ENCODE peak calls at places on chromosomes 4 and X, in six cellular contexts. One of them, this sample, is unnamed.

GRCh38 chr4:38869511-38869910 is 1.9 kb downstream of the FAM114A1 start:
- DNase-seq in AG09309: no peak
- DNase-seq in activated CD4-positive, alpha-beta T cell treated with anti-CD3 and anti-CD28 coated beads for 24 hours: no peak
- DNase-seq in neuronal stem cell: no peak
- DNase-seq in B cell: no peak
- DNase-seq in tibial artery: no peak
- DNase-seq in this sample: no peak

GRCh38 chrX:69307736-69308135 is 142.5 kb upstream of the PJA1 start:
- DNase-seq in AG09309: no peak
- DNase-seq in activated CD4-positive, alpha-beta T cell treated with anti-CD3 and anti-CD28 coated beads for 24 hours: no peak
- DNase-seq in neuronal stem cell: no peak
- DNase-seq in B cell: no peak
- DNase-seq in tibial artery: no peak
- DNase-seq in this sample: no peak

GRCh38 chr4:110516106-110516922 is 40.4 kb downstream of the ENPEP start:
- DNase-seq in AG09309: no peak
- DNase-seq in activated CD4-positive, alpha-beta T cell treated with anti-CD3 and anti-CD28 coated beads for 24 hours: peak; percentile 51
- DNase-seq in neuronal stem cell: peak; percentile 48
- DNase-seq in B cell: peak; percentile 67
- DNase-seq in tibial artery: peak; percentile 70
- DNase-seq in this sample: peak; percentile 50

GRCh38 chrX:69038188-69038587 is 127.1 kb downstream of the PJA1 start:
- DNase-seq in AG09309: no peak
- DNase-seq in activated CD4-positive, alpha-beta T cell treated with anti-CD3 and anti-CD28 coated beads for 24 hours: no peak
- DNase-seq in neuronal stem cell: no peak
- DNase-seq in B cell: no peak
- DNase-seq in tibial artery: no peak
- DNase-seq in this sample: no peak

GRCh38 chr4:69156913-69157312 is 57.6 kb downstream of the UGT2B11 start:
- DNase-seq in AG09309: no peak
- DNase-seq in activated CD4-positive, alpha-beta T cell treated with anti-CD3 and anti-CD28 coated beads for 24 hours: no peak
- DNase-seq in neuronal stem cell: no peak
- DNase-seq in B cell: no peak
- DNase-seq in tibial artery: no peak
- DNase-seq in this sample: peak; percentile 51

GRCh38 chr4:38788327-38788726 is 5.5 kb upstream of the TLR10 start:
- DNase-seq in AG09309: no peak
- DNase-seq in activated CD4-positive, alpha-beta T cell treated with anti-CD3 and anti-CD28 coated beads for 24 hours: no peak
- DNase-seq in neuronal stem cell: no peak
- DNase-seq in B cell: no peak
- DNase-seq in tibial artery: no peak
- DNase-seq in this sample: no peak

GRCh38 chr4:79413032-79413431 is 5.0 kb upstream of the GK2 start:
- DNase-seq in AG09309: no peak
- DNase-seq in activated CD4-positive, alpha-beta T cell treated with anti-CD3 and anti-CD28 coated beads for 24 hours: no peak
- DNase-seq in neuronal stem cell: no peak
- DNase-seq in B cell: no peak
- DNase-seq in tibial artery: no peak
- DNase-seq in this sample: no peak

GRCh38 chrX:23251043-23251442 is 83.6 kb upstream of the PTCHD1 start:
- DNase-seq in AG09309: no peak
- DNase-seq in activated CD4-positive, alpha-beta T cell treated with anti-CD3 and anti-CD28 coated beads for 24 hours: no peak
- DNase-seq in neuronal stem cell: no peak
- DNase-seq in B cell: no peak
- DNase-seq in tibial artery: no peak
- DNase-seq in this sample: no peak

GRCh38 chr4:153489856-153490558 is 23.8 kb downstream of the TMEM131L start:
- DNase-seq in AG09309: no peak
- DNase-seq in activated CD4-positive, alpha-beta T cell treated with anti-CD3 and anti-CD28 coated beads for 24 hours: no peak
- DNase-seq in neuronal stem cell: no peak
- DNase-seq in B cell: no peak
- DNase-seq in tibial artery: no peak
- DNase-seq in this sample: no peak

GRCh38 chr4:66606908-66607307 is 936.6 kb upstream of the EPHA5 start:
- DNase-seq in AG09309: no peak
- DNase-seq in activated CD4-positive, alpha-beta T cell treated with anti-CD3 and anti-CD28 coated beads for 24 hours: no peak
- DNase-seq in neuronal stem cell: no peak
- DNase-seq in B cell: no peak
- DNase-seq in tibial artery: no peak
- DNase-seq in this sample: peak; percentile 9

GRCh38 chr4:92265066-92265465 is 38.7 kb upstream of the GRID2 start:
- DNase-seq in AG09309: no peak
- DNase-seq in activated CD4-positive, alpha-beta T cell treated with anti-CD3 and anti-CD28 coated beads for 24 hours: no peak
- DNase-seq in neuronal stem cell: no peak
- DNase-seq in B cell: no peak
- DNase-seq in tibial artery: no peak
- DNase-seq in this sample: no peak

GRCh38 chr4:110231869-110232268 is 33.5 kb upstream of the ELOVL6 start:
- DNase-seq in AG09309: no peak
- DNase-seq in activated CD4-positive, alpha-beta T cell treated with anti-CD3 and anti-CD28 coated beads for 24 hours: no peak
- DNase-seq in neuronal stem cell: no peak
- DNase-seq in B cell: no peak
- DNase-seq in tibial artery: no peak
- DNase-seq in this sample: no peak